ENCODE peak calls at places on chromosomes 3 and 15, in four cellular contexts. One of them, this sample, is unnamed.

GRCh38 chr15:60381148-60381788 is 16.5 kb downstream of the ANXA2 start:
- DNase-seq in GM19239: no peak
- DNase-seq in cardiac muscle cell: no peak
- DNase-seq in psoas muscle: no peak
- DNase-seq in this sample: no peak

GRCh38 chr3:120144267-120144666 is 50.0 kb upstream of the GSK3B start:
- DNase-seq in psoas muscle: no peak
- DNase-seq in cardiac muscle cell: peak
- DNase-seq in GM19239: no peak
- DNase-seq in this sample: peak

GRCh38 chr15:34606545-34606944 is 23.1 kb upstream of the GOLGA8B start:
- DNase-seq in GM19239: no peak
- DNase-seq in cardiac muscle cell: no peak
- DNase-seq in psoas muscle: no peak
- DNase-seq in this sample: no peak

GRCh38 chr15:91541286-91541685 is 312.2 kb upstream of the SLCO3A1 start:
- DNase-seq in psoas muscle: no peak
- DNase-seq in cardiac muscle cell: no peak
- DNase-seq in GM19239: no peak
- DNase-seq in this sample: no peak

GRCh38 chr15:85694086-85694485 is 100.6 kb downstream of the KLHL25 start:
- DNase-seq in cardiac muscle cell: no peak
- DNase-seq in GM19239: no peak
- DNase-seq in psoas muscle: no peak
- DNase-seq in this sample: no peak

GRCh38 chr15:96274698-96275097 is 55.8 kb upstream of the NR2F2 start:
- DNase-seq in cardiac muscle cell: no peak
- DNase-seq in GM19239: no peak
- DNase-seq in psoas muscle: no peak
- DNase-seq in this sample: no peak

GRCh38 chr3:58251653-58252052 is 14.1 kb downstream of the ABHD6 start:
- DNase-seq in cardiac muscle cell: no peak
- DNase-seq in psoas muscle: no peak
- DNase-seq in GM19239: no peak
- DNase-seq in this sample: no peak

GRCh38 chr15:89714775-89715174 is 24.2 kb downstream of the WDR93 start:
- DNase-seq in GM19239: no peak
- DNase-seq in cardiac muscle cell: no peak
- DNase-seq in psoas muscle: no peak
- DNase-seq in this sample: no peak

GRCh38 chr15:64816452-64816851 is 9.0 kb downstream of the PIF1 start:
- DNase-seq in cardiac muscle cell: no peak
- DNase-seq in GM19239: no peak
- DNase-seq in psoas muscle: no peak
- DNase-seq in this sample: no peak

GRCh38 chr15:56353119-56353518 is 12.1 kb upstream of the TEX9 start:
- DNase-seq in cardiac muscle cell: no peak
- DNase-seq in GM19239: no peak
- DNase-seq in psoas muscle: no peak
- DNase-seq in this sample: no peak

GRCh38 chr15:51883436-51883835 is 54.0 kb downstream of the TMOD3 start:
- DNase-seq in psoas muscle: no peak
- DNase-seq in cardiac muscle cell: no peak
- DNase-seq in GM19239: no peak
- DNase-seq in this sample: no peak

This sample was measured in T47D.